ENCODE peak calls at places on chromosomes 12 and 14, in four cellular contexts. F, I, N and P are unnamed samples.

GRCh38 chr14:101446387-101446969 is 114.8 kb upstream of the DIO3 start:
- DNase-seq in I (no peak), N (no peak), F (no peak), P (no peak)

GRCh38 chr14:55712505-55712904 is 132.5 kb downstream of the KTN1 start:
- DNase-seq in N (no peak), F (peak), I (no peak), P (no peak)

GRCh38 chr12:89493650-89494302 is 30.8 kb downstream of the GALNT4 start:
- DNase-seq in I (no peak), F (no peak), N (no peak), P (no peak)

GRCh38 chr12:108933950-108934349 is 54.1 kb downstream of the DAO start:
- DNase-seq in I (no peak), N (no peak), F (no peak), P (no peak)

GRCh38 chr12:89351489-89352241 is 636 bp downstream of the DUSP6 start:
- DNase-seq in I (no peak), N (no peak), F (no peak), P (no peak)

GRCh38 chr12:13817131-13817530 is 164.3 kb downstream of the GRIN2B start:
- DNase-seq in I (no peak), F (no peak), N (no peak), P (no peak)

GRCh38 chr12:20194171-20194570 is 174.2 kb upstream of the PDE3A start:
- DNase-seq in I (no peak), N (no peak), F (no peak), P (no peak)

GRCh38 chr12:93144109-93144508 is 215.0 kb upstream of the EEA1 start:
- DNase-seq in F (no peak), I (no peak), N (no peak), P (no peak)

GRCh38 chr12:89358805-89359204 is 6.5 kb upstream of the DUSP6 start:
- DNase-seq in I (no peak), N (no peak), F (no peak), P (no peak)

GRCh38 chr12:10529603-10530002 is 23.9 kb downstream of the EIF2S3B start:
- DNase-seq in F (no peak), I (no peak), N (no peak), P (no peak)

GRCh38 chr14:103576371-103577024 is 13.7 kb downstream of the COA8 start:
- DNase-seq in I (peak), N (peak), F (peak), P (peak)

GRCh38 chr12:32535260-32535999 is 136.1 kb downstream of the FGD4 start:
- DNase-seq in N (peak), I (no peak), F (peak), P (peak)

GRCh38 chr14:62289471-62289870 is 527.3 kb downstream of the SNAPC1 start:
- DNase-seq in N (no peak), F (no peak), I (no peak), P (no peak)

GRCh38 chr12:88578821-88579518 is 1.3 kb downstream of the KITLG start:
- DNase-seq in N (peak), I (no peak), F (no peak), P (no peak)

GRCh38 chr14:22099942-22100763 is 426.5 kb upstream of the OR4E1 start:
- DNase-seq in N (no peak), F (peak), I (no peak), P (peak)

GRCh38 chr12:113371808-113372207 is 13.4 kb downstream of the PLBD2 start:
- DNase-seq in N (no peak), F (no peak), I (no peak), P (no peak)

GRCh38 chr12:3496964-3497363 is 6.0 kb downstream of the PRMT8 start:
- DNase-seq in I (no peak), F (no peak), N (peak), P (no peak)

GRCh38 chr14:24298892-24299254 is 707 bp downstream of the DHRS1 start:
- DNase-seq in N (no peak), F (no peak), I (no peak), P (peak)

GRCh38 chr14:77882098-77882497 is 82.2 kb downstream of the ADCK1 start:
- DNase-seq in F (peak), N (peak), I (no peak), P (no peak)

GRCh38 chr12:69987453-69988102 is 162.6 kb downstream of the MYRFL start:
- DNase-seq in I (peak), F (no peak), N (no peak), P (peak)

GRCh38 chr12:62631531-62632520 is 165.2 kb downstream of the MON2 start:
- DNase-seq in N (no peak), I (peak), F (peak), P (peak)

GRCh38 chr12:116864371-116865160 is 16.7 kb downstream of the HRK start:
- DNase-seq in I (peak), N (no peak), F (no peak), P (peak)

GRCh38 chr14:56569174-56569573 is 10.4 kb upstream of the TMEM260 start:
- DNase-seq in F (no peak), N (no peak), I (no peak), P (no peak)

GRCh38 chr14:61288720-61289119 is 7.6 kb upstream of the TMEM30B start:
- DNase-seq in F (no peak), N (no peak), I (no peak), P (no peak)

GRCh38 chr12:107929436-107929835 is 154.9 kb downstream of the ASCL4 start:
- DNase-seq in F (peak), I (no peak), N (no peak), P (peak)